ENCODE peak calls at places on chromosomes 12 and 14, in nine cellular contexts. H is CD8-positive, alpha-beta T cell; C is suprapubic skin; G is foreskin keratinocyte; Y is psoas muscle; N is heart right ventricle; S is nephron progenitor cell; X is A549; R is neural progenitor cell. T is an unnamed sample.
A peak's percentile ranks its signal among the peaks of the same experiment; 100 is the strongest.

GRCh38 chr12:96359328-96359727 is 40.9 kb downstream of the CDK17 start:
- DNase-seq in H (no peak), C (no peak), G (no peak), Y (no peak), N (no peak), S (no peak), X (peak; percentile 28), R (no peak), T (no peak)

GRCh38 chr12:21774358-21775129 is at the start of gene KCNJ8:
- DNase-seq in H (no peak), C (peak; percentile 81), G (no peak), Y (peak; percentile 76), N (peak; percentile 92), S (peak; percentile 88), X (peak; percentile 12), R (peak; percentile 81), T (peak; percentile 64)

GRCh38 chr12:103783744-103784664 is 57.0 kb downstream of the NT5DC3 start:
- DNase-seq in H (no peak), C (no peak), G (peak; percentile 36), Y (peak; percentile 31), N (peak; percentile 11), S (no peak), X (no peak), R (no peak), T (no peak)

GRCh38 chr12:78799679-78800078 is 64.9 kb upstream of the SYT1 start:
- DNase-seq in H (no peak), C (no peak), G (no peak), Y (no peak), N (no peak), S (no peak), X (no peak), R (peak; percentile 11), T (no peak)

GRCh38 chr14:89924224-89924623 is 30.3 kb downstream of the EFCAB11 start:
- DNase-seq in H (no peak), C (no peak), G (no peak), Y (no peak), N (no peak), S (no peak), X (no peak), R (no peak), T (no peak)

GRCh38 chr14:50018236-50019210 is 97.8 kb downstream of the VCPKMT start:
- DNase-seq in H (no peak), C (no peak), G (peak; percentile 44), Y (peak; percentile 21), N (peak; percentile 49), S (no peak), X (no peak), R (no peak), T (no peak)

GRCh38 chr12:52872644-52873384 is 24.0 kb upstream of the KRT78 start:
- DNase-seq in H (no peak), C (no peak), G (no peak), Y (no peak), N (no peak), S (peak; percentile 26), X (no peak), R (no peak), T (no peak)

GRCh38 chr12:94621662-94622359 is 28.5 kb downstream of the TMCC3 start:
- DNase-seq in H (no peak), C (no peak), G (peak; percentile 100), Y (no peak), N (no peak), S (no peak), X (no peak), R (no peak), T (no peak)

GRCh38 chr12:101925935-101926334 is 48.6 kb downstream of the DRAM1 start:
- DNase-seq in H (no peak), C (no peak), G (no peak), Y (no peak), N (no peak), S (no peak), X (no peak), R (no peak), T (no peak)

GRCh38 chr12:52041695-52042123 is 9.5 kb upstream of the NR4A1 start:
- DNase-seq in H (peak; percentile 57), C (no peak), G (no peak), Y (no peak), N (no peak), S (no peak), X (no peak), R (peak; percentile 66), T (no peak)

GRCh38 chr12:106096376-106096775 is 42.4 kb downstream of the NUAK1 start:
- DNase-seq in H (no peak), C (peak; percentile 74), G (no peak), Y (peak; percentile 65), N (no peak), S (no peak), X (no peak), R (no peak), T (no peak)

GRCh38 chr14:91866511-91867295 is 633 bp downstream of the TC2N start:
- DNase-seq in H (no peak), C (no peak), G (no peak), Y (no peak), N (no peak), S (no peak), X (no peak), R (no peak), T (no peak)

GRCh38 chr12:85920324-85920947 is 46.3 kb downstream of the NTS start:
- DNase-seq in H (no peak), C (no peak), G (peak; percentile 23), Y (no peak), N (no peak), S (no peak), X (no peak), R (peak; percentile 12), T (no peak)

DNA sequence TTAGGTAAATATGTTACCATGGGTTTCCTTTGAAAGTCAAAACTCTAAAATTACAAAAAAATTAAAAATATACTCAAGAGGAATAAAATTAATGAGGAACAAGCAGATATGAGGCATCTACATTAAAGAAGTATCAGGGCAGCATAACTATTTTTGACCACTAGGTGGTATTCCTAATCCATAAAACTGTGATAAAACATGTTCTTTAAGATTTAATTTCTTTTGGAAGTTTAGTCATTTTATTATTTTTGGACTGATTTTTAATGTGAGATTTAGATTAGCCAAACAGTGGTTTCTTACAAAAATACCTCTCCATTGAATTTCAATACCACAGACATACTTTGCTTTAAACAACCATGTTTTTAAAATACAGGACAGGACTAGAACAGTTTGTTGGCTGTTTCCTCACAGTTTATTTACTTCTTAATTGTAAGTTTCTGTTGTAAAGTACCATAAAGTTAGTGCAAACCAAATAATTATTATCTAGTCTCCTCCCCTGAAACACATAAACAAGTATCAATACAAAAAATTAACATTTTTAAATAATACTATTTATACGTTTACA is 49.8 kb downstream of the NTS start:
- DNase-seq in H (no peak), C (no peak), G (peak; percentile 7), Y (no peak), N (no peak), S (no peak), X (no peak), R (peak; percentile 14), T (no peak)
- TF ChIP-seq CTCF in H (no peak), C (peak; percentile 48), G (peak; percentile 75), Y (peak; percentile 47), N (peak; percentile 59), S (peak; percentile 82), X (peak; percentile 71), R (peak; percentile 70), T (peak; percentile 91)

DNA sequence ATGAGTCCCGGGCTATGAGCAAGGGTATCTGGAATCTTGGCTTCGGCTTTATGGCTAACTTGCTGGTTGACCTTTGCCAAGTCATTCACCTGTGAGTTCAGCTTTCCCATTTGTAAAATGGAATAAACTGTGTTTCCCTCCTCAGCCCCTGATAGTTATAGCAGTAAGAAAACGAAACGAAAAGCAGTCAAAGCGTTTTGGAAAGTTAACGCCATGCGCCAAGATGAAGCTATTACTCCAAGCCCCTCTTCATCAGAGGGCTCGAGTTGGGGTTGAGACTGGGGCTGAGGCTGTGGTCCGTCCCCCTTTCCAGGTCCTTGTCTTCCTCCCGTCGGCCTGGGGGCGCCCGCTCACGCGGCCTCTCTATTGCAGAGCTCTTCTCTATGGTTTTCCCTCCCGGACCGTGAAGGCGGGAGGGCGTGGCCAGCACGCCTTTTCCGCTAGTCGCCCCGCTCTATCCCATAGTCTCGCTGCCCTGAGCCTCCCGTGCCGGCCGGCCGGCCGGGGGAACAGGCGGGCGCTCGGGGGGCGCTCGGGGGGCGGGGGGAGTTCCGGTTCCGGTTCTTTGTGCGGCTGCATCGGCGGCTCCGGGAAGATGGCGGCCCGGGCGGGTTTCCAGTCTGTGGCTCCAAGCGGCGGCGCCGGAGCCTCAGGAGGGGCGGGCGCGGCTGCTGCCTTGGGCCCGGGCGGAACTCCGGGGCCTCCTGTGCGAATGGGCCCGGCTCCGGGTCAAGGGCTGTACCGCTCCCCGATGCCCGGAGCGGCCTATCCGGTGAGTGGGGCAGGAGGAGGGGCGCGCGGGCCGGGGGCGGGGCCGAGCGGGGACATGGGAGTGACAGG is at the start of gene SMARCD1:
- DNase-seq in H (peak; percentile 85), C (peak; percentile 93), G (peak; percentile 82), Y (peak; percentile 91), N (peak; percentile 93), S (peak; percentile 90), X (peak; percentile 92), R (peak; percentile 99), T (peak; percentile 84)
- TF ChIP-seq CTCF in H (peak; percentile 12), C (peak; percentile 15), G (peak; percentile 88), Y (peak; percentile 21), N (peak; percentile 66), S (peak; percentile 29), X (peak; percentile 72), R (peak; percentile 83), T (peak; percentile 63)

GRCh38 chr12:126926023-126926600 is 1340.9 kb upstream of the TMEM132C start:
- DNase-seq in H (no peak), C (no peak), G (no peak), Y (no peak), N (no peak), S (no peak), X (no peak), R (peak; percentile 4), T (no peak)
- TF ChIP-seq CTCF in H (no peak), C (no peak), G (no peak), Y (no peak), N (no peak), S (no peak), X (no peak), R (peak; percentile 19), T (no peak)

GRCh38 chr14:23362200-23362599 is 2.8 kb downstream of the EFS start:
- DNase-seq in H (no peak), C (no peak), G (no peak), Y (no peak), N (no peak), S (no peak), X (no peak), R (no peak), T (no peak)
- TF ChIP-seq CTCF in H (no peak), C (no peak), G (peak; percentile 49), Y (no peak), N (no peak), S (no peak), X (no peak), R (peak; percentile 25), T (peak; percentile 43)

DNA sequence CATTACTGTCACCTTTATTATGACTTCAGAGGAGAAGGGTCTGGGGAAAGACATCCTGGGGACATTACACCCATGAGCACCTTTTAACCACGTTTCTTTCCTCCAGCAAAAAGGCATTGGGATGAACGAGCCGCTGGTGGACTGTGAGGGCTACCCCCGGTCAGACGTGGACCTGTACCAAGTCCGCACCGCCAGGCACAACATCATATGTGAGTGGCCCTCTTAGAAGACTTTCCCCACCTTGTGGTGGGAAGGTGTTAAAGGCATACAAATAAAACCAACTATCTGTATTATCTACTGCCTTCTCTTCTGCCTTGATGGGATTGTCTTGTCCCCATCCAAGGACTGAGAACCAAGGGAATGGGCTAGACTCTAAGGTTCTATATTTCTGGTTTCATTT is 6.0 kb downstream of the PSMD9 start:
- DNase-seq in H (no peak), C (no peak), G (no peak), Y (no peak), N (no peak), S (peak; percentile 33), X (peak; percentile 49), R (peak; percentile 59), T (no peak)
- TF ChIP-seq CTCF in H (no peak), C (no peak), G (peak; percentile 45), Y (peak; percentile 5), N (no peak), S (peak; percentile 40), X (peak; percentile 37), R (peak; percentile 45), T (peak; percentile 44)

GRCh38 chr12:108099085-108099484 is 30.0 kb upstream of the WSCD2 start:
- DNase-seq in H (no peak), C (no peak), G (no peak), Y (no peak), N (no peak), S (no peak), X (no peak), R (no peak), T (no peak)
- TF ChIP-seq CTCF in H (no peak), C (no peak), G (peak; percentile 32), Y (peak; percentile 12), N (peak; percentile 39), S (no peak), X (no peak), R (peak; percentile 29), T (peak; percentile 45)